ENCODE peak calls at places on chromosomes 3 and 15, in five cellular contexts. H, D, Z, J and E are unnamed samples.
A peak's percentile ranks its signal among the peaks of the same experiment; 100 is the strongest.

GRCh38 chr3:78736863-78737262 is 1030.9 kb downstream of the ROBO1 start:
- DNase-seq in H (no peak), D (no peak), Z (no peak), J (no peak), E (no peak)

GRCh38 chr3:158313344-158313927 is 203.5 kb downstream of the RSRC1 start:
- DNase-seq in H (peak; percentile 21), D (no peak), Z (peak; percentile 15), J (no peak), E (no peak)

GRCh38 chr15:72859023-72859756 is 75.6 kb upstream of the ADPGK start:
- DNase-seq in H (peak; percentile 37), D (no peak), Z (no peak), J (no peak), E (no peak)

GRCh38 chr3:158830391-158830790 is 28.5 kb downstream of the MFSD1 start:
- DNase-seq in H (no peak), D (no peak), Z (peak; percentile 52), J (no peak), E (no peak)

GRCh38 chr3:187211532-187212274 is 14.4 kb downstream of the RTP1 start:
- DNase-seq in H (no peak), D (no peak), Z (peak; percentile 86), J (no peak), E (no peak)

GRCh38 chr3:185420762-185421161 is 57.8 kb downstream of the MAP3K13 start:
- DNase-seq in H (peak; percentile 79), D (no peak), Z (peak; percentile 25), J (no peak), E (no peak)

GRCh38 chr3:139358857-139359562 is 15.2 kb downstream of the MRPS22 start:
- DNase-seq in H (no peak), D (no peak), Z (no peak), J (no peak), E (no peak)

GRCh38 chr3:130470132-130470531 is 46.8 kb upstream of the COL6A6 start:
- DNase-seq in H (no peak), D (no peak), Z (no peak), J (no peak), E (no peak)

GRCh38 chr3:62044874-62045273 is 328.5 kb downstream of the FEZF2 start:
- DNase-seq in H (no peak), D (no peak), Z (no peak), J (no peak), E (no peak)

GRCh38 chr3:141405581-141405980 is 37.3 kb downstream of the ZBTB38 start:
- DNase-seq in H (no peak), D (no peak), Z (peak; percentile 88), J (no peak), E (no peak)

GRCh38 chr3:17459470-17459993 is 282.9 kb downstream of the TBC1D5 start:
- DNase-seq in H (no peak), D (no peak), Z (no peak), J (no peak), E (no peak)

GRCh38 chr3:180433172-180433571 is 168.8 kb upstream of the TTC14 start:
- DNase-seq in H (no peak), D (no peak), Z (peak; percentile 81), J (no peak), E (no peak)

GRCh38 chr3:88059380-88060160 is 515 bp downstream of the ZNF654 start:
- DNase-seq in H (peak; percentile 19), D (peak; percentile 42), Z (peak; percentile 6), J (no peak), E (peak; percentile 47)

GRCh38 chr15:32700501-32701150 is 17.2 kb upstream of the GREM1 start:
- DNase-seq in H (peak; percentile 78), D (no peak), Z (no peak), J (no peak), E (no peak)

GRCh38 chr3:17094551-17094950 is 209.8 kb downstream of the PLCL2 start:
- DNase-seq in H (no peak), D (no peak), Z (no peak), J (no peak), E (no peak)

GRCh38 chr3:94159062-94159726 is 96.3 kb downstream of the NSUN3 start:
- DNase-seq in H (no peak), D (no peak), Z (peak; percentile 81), J (no peak), E (no peak)

GRCh38 chr3:7875858-7876442 is 625.7 kb upstream of the LMCD1 start:
- DNase-seq in H (no peak), D (no peak), Z (peak; percentile 95), J (no peak), E (no peak)

GRCh38 chr15:77030042-77030927 is 35.4 kb downstream of the PSTPIP1 start:
- DNase-seq in H (peak; percentile 45), D (no peak), Z (no peak), J (peak; percentile 74), E (peak; percentile 67)

GRCh38 chr3:66722675-66723074 is 221.9 kb upstream of the LRIG1 start:
- DNase-seq in H (peak; percentile 27), D (peak; percentile 70), Z (peak; percentile 74), J (peak; percentile 82), E (peak; percentile 89)

GRCh38 chr3:9404680-9405079 is 7.3 kb downstream of the SETD5 start:
- DNase-seq in H (no peak), D (no peak), Z (no peak), J (no peak), E (no peak)
- H3K4me1 ChIP-seq in H (peaks cover 55% of the 10 kb centered on the region), D (peaks cover 22% of the 10 kb centered on the region), Z (peaks cover 11% of the 10 kb centered on the region), J (peaks cover 10% of the 10 kb centered on the region), E (peaks cover 52% of the 10 kb centered on the region)

DNA sequence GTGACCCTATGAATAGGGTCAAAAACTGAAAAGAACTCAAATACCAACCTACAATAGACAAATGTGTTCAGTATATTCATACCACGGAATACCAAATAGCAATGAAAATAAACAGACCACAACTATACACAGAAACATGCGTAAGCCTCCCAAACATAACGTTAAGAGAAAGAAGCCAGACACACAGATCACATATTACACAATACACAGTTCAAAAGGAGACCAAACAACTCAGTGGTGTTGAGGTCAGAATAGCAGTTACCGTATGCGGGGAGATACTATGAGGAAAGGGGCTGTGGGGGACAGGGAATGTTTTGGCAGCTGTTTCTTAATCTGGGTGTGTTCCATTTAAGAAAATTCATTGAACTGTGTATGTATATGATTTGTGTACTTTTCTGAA is 6.6 kb downstream of the OSBPL10 start:
- DNase-seq in H (no peak), D (no peak), Z (peak; percentile 86), J (no peak), E (no peak)
- H3K4me1 ChIP-seq in H (no peaks in the 10 kb centered on the region), D (peaks cover 1% of the 10 kb centered on the region), Z (peaks cover 4% of the 10 kb centered on the region), J (no peaks in the 10 kb centered on the region), E (peaks cover 2% of the 10 kb centered on the region)

GRCh38 chr15:55277116-55277564 is 12.5 kb downstream of the RAB27A start:
- DNase-seq in H (no peak), D (no peak), Z (peak; percentile 80), J (no peak), E (no peak)

GRCh38 chr15:55281517-55282227 is 7.9 kb downstream of the RAB27A start:
- DNase-seq in H (no peak), D (no peak), Z (no peak), J (no peak), E (no peak)

GRCh38 chr15:55277715-55278114 is 11.9 kb downstream of the RAB27A start:
- DNase-seq in H (no peak), D (no peak), Z (no peak), J (no peak), E (no peak)

GRCh38 chr15:55279746-55280351 is 9.8 kb downstream of the RAB27A start:
- DNase-seq in H (no peak), D (no peak), Z (peak; percentile 95), J (no peak), E (no peak)

DNA sequence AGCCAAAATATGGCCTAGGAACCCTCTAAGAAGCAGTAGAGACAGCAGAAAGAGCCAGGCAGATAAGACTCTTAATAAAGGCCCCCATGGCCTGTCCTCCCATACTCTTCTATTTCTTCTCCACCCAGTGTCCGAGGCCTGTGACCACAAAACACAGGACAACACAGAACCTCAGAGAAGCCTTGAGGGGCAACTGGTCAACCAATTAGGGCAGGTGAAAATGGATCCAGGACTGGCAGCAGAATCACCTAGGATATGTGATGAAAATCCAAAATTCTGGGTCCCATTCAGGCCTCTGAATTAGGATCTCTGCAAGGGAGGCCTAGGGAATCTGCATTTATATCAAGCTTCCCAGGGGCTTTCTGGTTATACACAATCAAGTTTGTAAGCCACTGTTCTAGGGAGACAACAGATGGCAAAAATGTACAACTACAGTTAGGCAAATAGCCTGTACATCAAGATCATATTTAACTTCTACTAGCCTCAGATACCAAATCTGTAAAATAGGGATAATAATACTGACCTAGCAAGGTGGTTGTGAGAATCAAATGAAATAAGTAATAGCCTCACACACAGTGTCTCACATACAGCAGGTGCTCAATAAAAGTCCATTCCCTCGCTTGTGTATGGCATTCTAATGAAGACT is 10.4 kb downstream of the RAB27A start:
- DNase-seq in H (no peak), D (no peak), Z (no peak), J (no peak), E (no peak)
- H3K4me1 ChIP-seq in H (peaks cover 6% of the 10 kb centered on the region), D (no peaks in the 10 kb centered on the region), Z (peaks cover 24% of the 10 kb centered on the region), J (no peaks in the 10 kb centered on the region), E (no peaks in the 10 kb centered on the region)

GRCh38 chr3:195891431-195892104 is 16.8 kb downstream of the TNK2 start:
- DNase-seq in H (no peak), D (no peak), Z (no peak), J (no peak), E (no peak)
- H3K4me1 ChIP-seq in H (peaks cover 21% of the 10 kb centered on the region), D (peaks cover 11% of the 10 kb centered on the region), Z (peaks cover 24% of the 10 kb centered on the region), J (no peaks in the 10 kb centered on the region), E (no peaks in the 10 kb centered on the region)

GRCh38 chr15:73928241-73928579 is 1.9 kb downstream of the LOXL1 start:
- DNase-seq in H (no peak), D (no peak), Z (no peak), J (peak; percentile 75), E (no peak)

GRCh38 chr15:73927003-73927475 is 777 bp downstream of the LOXL1 start:
- DNase-seq in H (peak; percentile 46), D (peak; percentile 75), Z (no peak), J (peak; percentile 92), E (peak; percentile 95)

GRCh38 chr15:73926191-73927002 is at the start of gene LOXL1:
- DNase-seq in H (peak; percentile 55), D (peak; percentile 74), Z (peak; percentile 95), J (peak; percentile 94), E (peak; percentile 92)

GRCh38 chr15:73928971-73929627 is 2.8 kb downstream of the LOXL1 start:
- DNase-seq in H (no peak), D (no peak), Z (no peak), J (peak; percentile 73), E (no peak)

DNA sequence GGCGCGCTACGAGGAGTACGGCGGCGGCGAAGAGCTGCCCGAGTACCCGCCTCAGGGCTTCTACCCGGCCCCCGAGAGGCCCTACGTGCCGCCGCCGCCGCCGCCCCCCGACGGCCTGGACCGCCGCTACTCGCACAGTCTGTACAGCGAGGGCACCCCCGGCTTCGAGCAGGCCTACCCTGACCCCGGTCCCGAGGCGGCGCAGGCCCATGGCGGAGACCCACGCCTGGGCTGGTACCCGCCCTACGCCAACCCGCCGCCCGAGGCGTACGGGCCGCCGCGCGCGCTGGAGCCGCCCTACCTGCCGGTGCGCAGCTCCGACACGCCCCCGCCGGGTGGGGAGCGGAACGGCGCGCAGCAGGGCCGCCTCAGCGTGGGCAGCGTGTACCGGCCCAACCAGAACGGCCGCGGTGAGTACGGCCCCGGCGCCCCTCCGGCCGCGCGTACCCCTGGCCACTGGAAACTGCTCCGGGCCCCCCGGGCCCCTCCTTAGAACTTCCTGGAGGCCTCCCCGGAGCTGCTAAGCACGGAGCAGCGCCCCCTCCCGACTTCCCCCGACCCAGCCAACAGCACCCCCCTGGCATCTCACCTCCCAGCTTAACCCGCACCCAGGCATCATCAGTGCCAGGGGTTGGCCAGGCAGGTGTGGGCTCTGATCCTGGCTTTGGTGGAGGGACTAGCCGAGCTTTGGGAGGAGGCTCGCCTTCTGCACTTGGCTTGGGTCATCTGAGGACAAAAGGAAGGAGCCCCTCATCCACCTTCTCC is 1.4 kb downstream of the LOXL1 start:
- DNase-seq in H (peak; percentile 73), D (peak; percentile 78), Z (peak; percentile 53), J (peak; percentile 91), E (peak; percentile 89)
- H3K4me1 ChIP-seq in H (peaks cover 19% of the 10 kb centered on the region), D (peaks cover 23% of the 10 kb centered on the region), Z (peaks cover 60% of the 10 kb centered on the region), J (peaks cover 4% of the 10 kb centered on the region), E (peaks cover 18% of the 10 kb centered on the region)